ENCODE peak calls at places on chromosomes 6 and 20, in eight cellular contexts. D is cardiac muscle cell, I is HFF-Myc, M is gastrocnemius medialis, Z is mammary epithelial cell, K is Peyer's patch, U is fibroblast of mammary gland, G is A673. B is an unnamed sample.

GRCh38 chr6:126050795-126051194 is 64.5 kb downstream of the TRMT11 start:
- DNase-seq in M (no peak), G (no peak), Z (no peak), U (no peak), D (no peak), K (no peak), I (no peak), B (no peak)

GRCh38 chr6:153069897-153070296 is 61.2 kb downstream of the RGS17 start:
- DNase-seq in U (no peak), M (no peak), K (no peak), Z (no peak), I (no peak), G (no peak), D (no peak), B (no peak)

GRCh38 chr6:134146268-134147032 is 94.0 kb upstream of the SLC2A12 start:
- DNase-seq in M (no peak), Z (no peak), U (no peak), G (no peak), K (no peak), D (no peak), I (no peak), B (no peak)

GRCh38 chr6:149264629-149265028 is 52.9 kb upstream of the TAB2 start:
- DNase-seq in D (no peak), I (no peak), Z (no peak), U (no peak), M (no peak), K (peak; percentile 42), G (no peak), B (peak; percentile 55)

GRCh38 chr6:43127180-43127579 is 43.9 kb upstream of the SRF start:
- DNase-seq in D (no peak), K (no peak), I (no peak), G (no peak), Z (no peak), U (no peak), M (no peak), B (no peak)

GRCh38 chr6:5078121-5078695 is 6.9 kb upstream of the PPP1R3G start:
- DNase-seq in Z (no peak), I (no peak), D (no peak), M (no peak), G (peak; percentile 38), K (no peak), U (peak; percentile 30), B (no peak)

GRCh38 chr6:31533455-31533841 is 4.7 kb downstream of the MCCD1 start:
- DNase-seq in U (no peak), K (no peak), I (no peak), G (no peak), D (no peak), Z (no peak), M (no peak), B (no peak)

GRCh38 chr20:29878281-29878741 is 1379.2 kb upstream of the DEFB115 start:
- DNase-seq in K (no peak), D (no peak), I (no peak), Z (no peak), G (no peak), M (no peak), U (no peak), B (no peak)

GRCh38 chr20:25195962-25196700 is 619 bp downstream of the ENTPD6 start:
- DNase-seq in Z (peak; percentile 66), K (peak; percentile 44), G (peak; percentile 49), I (no peak), M (no peak), U (no peak), D (peak; percentile 42), B (no peak)

GRCh38 chr20:21232546-21233280 is 70.4 kb upstream of the XRN2 start:
- DNase-seq in M (no peak), I (no peak), Z (no peak), K (no peak), G (no peak), U (no peak), D (no peak), B (no peak)

GRCh38 chr20:60481742-60482133 is 523.5 kb downstream of the CDH26 start:
- DNase-seq in K (no peak), M (no peak), I (no peak), D (no peak), G (no peak), U (no peak), Z (no peak), B (no peak)

GRCh38 chr6:46651766-46652165 is 852 bp downstream of the CYP39A1 start:
- DNase-seq in I (no peak), U (no peak), D (no peak), M (no peak), Z (peak; percentile 32), K (no peak), G (no peak), B (no peak)

GRCh38 chr6:46648869-46649488 is 3.6 kb downstream of the CYP39A1 start:
- DNase-seq in G (no peak), Z (peak; percentile 38), U (peak; percentile 55), I (no peak), K (no peak), D (no peak), M (no peak), B (no peak)

GRCh38 chr6:46652603-46653438 is at the start of the genes CYP39A1 and SLC25A27:
- DNase-seq in I (peak; percentile 31), Z (peak; percentile 93), K (peak; percentile 81), D (peak; percentile 97), U (peak; percentile 74), M (peak; percentile 90), G (peak; percentile 89), B (peak; percentile 70)

GRCh38 chr6:46652232-46652602 is 401 bp downstream of the CYP39A1 start:
- DNase-seq in G (no peak), I (no peak), K (no peak), D (no peak), M (no peak), Z (no peak), U (no peak), B (no peak)

GRCh38 chr6:46651006-46651405 is 1.6 kb downstream of the CYP39A1 start:
- DNase-seq in U (peak; percentile 7), G (no peak), I (no peak), Z (no peak), M (no peak), D (no peak), K (no peak), B (no peak)
- H3K4me3 ChIP-seq in U (no peak overlapping the region), G (no peak overlapping the region), I (no peak overlapping the region), Z (peak overlapping the region; percentile 85), M (no peak overlapping the region), D (peak overlapping the region; percentile 62), K (no peak overlapping the region), B (no peak overlapping the region)

GRCh38 chr6:106886922-106887797 is 87.4 kb downstream of the CD24 start:
- DNase-seq in I (no peak), M (no peak), G (no peak), D (peak; percentile 22), K (no peak), U (no peak), Z (no peak), B (no peak)
- H3K4me3 ChIP-seq in I (no peak overlapping the region), M (no peak overlapping the region), G (no peak overlapping the region), D (no peak overlapping the region), K (no peak overlapping the region), U (no peak overlapping the region), Z (no peak overlapping the region), B (no peak overlapping the region)

GRCh38 chr20:35055445-35056276 is 36.9 kb downstream of the TRPC4AP start:
- DNase-seq in M (no peak), K (no peak), D (peak; percentile 71), Z (no peak), I (no peak), U (no peak), G (no peak), B (no peak)
- H3K4me3 ChIP-seq in M (no peak overlapping the region), K (no peak overlapping the region), D (no peak overlapping the region), Z (no peak overlapping the region), I (no peak overlapping the region), U (no peak overlapping the region), G (no peak overlapping the region), B (no peak overlapping the region)

GRCh38 chr6:2900821-2901644 is 2.1 kb downstream of the SERPINB9 start:
- DNase-seq in K (no peak), U (no peak), I (no peak), G (no peak), D (no peak), Z (no peak), M (no peak), B (no peak)

GRCh38 chr6:2896741-2897140 is 6.4 kb downstream of the SERPINB9 start:
- DNase-seq in Z (no peak), K (no peak), U (no peak), G (no peak), D (no peak), I (no peak), M (no peak), B (no peak)

GRCh38 chr6:2900221-2900807 is 2.8 kb downstream of the SERPINB9 start:
- DNase-seq in G (no peak), U (no peak), K (no peak), D (no peak), I (no peak), Z (no peak), M (no peak), B (no peak)

GRCh38 chr6:2899596-2899995 is 3.5 kb downstream of the SERPINB9 start:
- DNase-seq in U (no peak), D (no peak), G (no peak), I (no peak), Z (no peak), M (no peak), K (no peak), B (peak; percentile 20)

DNA sequence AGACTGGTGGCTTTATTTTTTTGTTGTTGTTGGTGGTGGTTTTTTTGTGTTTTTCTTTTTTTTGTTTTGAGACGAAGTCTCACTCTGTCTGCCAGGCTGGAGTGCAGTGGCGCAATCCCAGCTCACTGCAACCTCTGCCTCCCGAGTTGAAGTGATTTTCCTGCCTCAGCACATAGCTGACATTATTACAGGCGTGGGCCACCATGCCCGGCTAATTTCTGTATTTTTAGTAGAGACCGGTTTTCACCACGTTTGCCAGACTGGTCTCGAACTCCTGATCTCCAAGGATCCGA is 693 bp downstream of the SERPINB9 start:
- DNase-seq in D (no peak), I (no peak), Z (no peak), M (no peak), G (peak; percentile 16), U (peak; percentile 23), K (no peak), B (no peak)
- H3K4me3 ChIP-seq in D (peak overlapping the region; percentile 42), I (peak overlapping the region; percentile 49), Z (peak overlapping the region; percentile 39), M (peak overlapping the region; percentile 65), G (peak overlapping the region; percentile 56), U (peak overlapping the region; percentile 46), K (peak overlapping the region; percentile 89), B (peak overlapping the region; percentile 92)

DNA sequence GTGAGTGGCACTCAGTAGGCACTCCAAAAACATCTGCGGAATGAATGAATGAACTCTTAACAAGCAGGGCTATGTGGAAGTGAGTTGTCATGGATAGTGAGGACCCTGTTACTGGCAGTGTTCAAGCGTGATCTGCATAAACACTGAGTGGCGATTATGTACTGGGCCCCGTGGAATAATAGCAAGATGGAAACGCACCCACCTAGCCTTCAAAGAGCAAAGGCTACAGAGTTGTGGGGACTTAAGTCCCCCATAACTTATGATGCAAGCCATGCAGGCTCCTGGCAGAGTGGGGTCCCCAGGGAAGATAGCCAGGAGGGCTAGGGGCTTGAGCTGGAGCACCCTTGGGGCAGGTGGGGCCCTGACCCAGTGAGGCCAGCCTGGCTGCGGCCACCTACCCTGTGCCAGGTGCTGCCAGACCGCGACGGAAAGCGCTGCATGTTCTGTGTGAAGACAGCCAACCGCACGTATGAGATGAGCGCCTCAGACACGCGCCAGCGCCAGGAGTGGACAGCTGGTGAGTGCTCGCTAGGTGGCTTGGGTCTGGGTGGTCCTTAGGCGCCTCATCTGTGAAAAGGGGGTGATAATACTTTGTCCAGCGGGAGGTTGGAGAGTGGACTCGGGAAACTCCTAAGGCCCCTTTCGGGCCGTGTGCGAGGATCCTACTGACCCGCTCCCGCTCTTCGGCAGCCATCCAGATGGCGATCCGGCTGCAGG is 20.0 kb downstream of the DEF6 start:
- DNase-seq in K (no peak), G (peak; percentile 21), M (no peak), I (no peak), D (no peak), Z (no peak), U (no peak), B (no peak)
- H3K4me3 ChIP-seq in K (peak overlapping the region; percentile 26), G (peak overlapping the region; percentile 49), M (peak overlapping the region; percentile 74), I (peak overlapping the region; percentile 48), D (peak overlapping the region; percentile 55), Z (peak overlapping the region; percentile 23), U (peak overlapping the region; percentile 61), B (no peak overlapping the region)

B was measured in CD4-positive, alpha-beta memory T cell.